ENCODE peak calls at places on chromosome 9, in seven cellular contexts. V, T, S, F, J, B and N are unnamed samples.

GRCh38 chr9:88551546-88552137 is 16.7 kb downstream of the NXNL2 start:
- DNase-seq in B (no peak), V (no peak), F (no peak), S (no peak), T (no peak), J (no peak), N (no peak)

GRCh38 chr9:123415593-123415930 is 59.6 kb downstream of the CRB2 start:
- DNase-seq in J (no peak), V (no peak), F (no peak), S (no peak), B (no peak), T (no peak), N (no peak)

GRCh38 chr9:87613265-87614111 is 112.4 kb upstream of the CTSL start:
- DNase-seq in V (no peak), J (no peak), F (peak; percentile 51), B (no peak), S (no peak), T (peak; percentile 22), N (no peak)

GRCh38 chr9:115144706-115145105 is 26.7 kb upstream of the TNC start:
- DNase-seq in S (no peak), V (no peak), F (peak; percentile 71), J (no peak), T (no peak), B (no peak), N (no peak)

GRCh38 chr9:22452415-22453010 is 5.9 kb downstream of the DMRTA1 start:
- DNase-seq in J (peak; percentile 16), S (peak; percentile 63), F (peak; percentile 8), V (no peak), T (peak; percentile 38), B (no peak), N (no peak)

GRCh38 chr9:89420397-89420796 is 77.5 kb downstream of the SEMA4D start:
- DNase-seq in J (no peak), F (no peak), V (no peak), B (no peak), S (no peak), T (no peak), N (no peak)

GRCh38 chr9:129407905-129408452 is 212.9 kb downstream of the C9orf50 start:
- DNase-seq in F (no peak), B (no peak), V (no peak), S (no peak), J (no peak), T (no peak), N (no peak)

GRCh38 chr9:35994959-35995358 is 37.0 kb upstream of the OR2S2 start:
- DNase-seq in V (no peak), T (no peak), J (no peak), S (no peak), F (no peak), B (no peak), N (no peak)

GRCh38 chr9:110088099-110088498 is 119.9 kb downstream of the C9orf152 start:
- DNase-seq in B (no peak), V (no peak), S (peak; percentile 57), T (peak; percentile 19), F (no peak), J (no peak), N (no peak)

GRCh38 chr9:97875111-97875510 is 22.1 kb downstream of the FOXE1 start:
- DNase-seq in B (no peak), S (no peak), V (no peak), F (no peak), T (no peak), J (no peak), N (no peak)